ENCODE peak calls at places on chromosomes 3 and 15, in six cellular contexts. D is neuronal stem cell, Q is heart left ventricle, C is mucosa of descending colon, P is endodermal cell, R is mammary epithelial cell. W is an unnamed sample.

GRCh38 chr15:77064539-77065308 is 6.2 kb downstream of the TSPAN3 start:
- DNase-seq in D (no peak), Q (no peak), P (no peak), C (no peak), R (peak; percentile 79), W (no peak)

GRCh38 chr3:143306419-143306818 is 186.8 kb downstream of the CHST2 start:
- DNase-seq in D (no peak), C (peak; percentile 64), Q (no peak), R (peak; percentile 74), P (no peak), W (no peak)

GRCh38 chr3:120114981-120115380 is 20.7 kb upstream of the GSK3B start:
- DNase-seq in R (no peak), D (no peak), Q (no peak), C (no peak), P (no peak), W (no peak)

GRCh38 chr3:73530030-73530411 is 94.7 kb downstream of the PDZRN3 start:
- DNase-seq in P (no peak), Q (no peak), C (no peak), R (no peak), D (no peak), W (no peak)

GRCh38 chr15:90585863-90586262 is 56.1 kb downstream of the CRTC3 start:
- DNase-seq in R (no peak), Q (no peak), C (no peak), P (no peak), D (no peak), W (no peak)

GRCh38 chr15:22873204-22873701 is 34.8 kb downstream of the NIPA2 start:
- DNase-seq in P (peak; percentile 76), D (peak; percentile 15), R (no peak), Q (no peak), C (no peak), W (no peak)

GRCh38 chr3:148229107-148229506 is 468.6 kb upstream of the AGTR1 start:
- DNase-seq in C (no peak), D (no peak), Q (no peak), P (no peak), R (no peak), W (no peak)

GRCh38 chr15:77634266-77634962 is 1.7 kb upstream of the LINGO1 start:
- DNase-seq in D (peak; percentile 71), C (peak; percentile 75), P (peak; percentile 98), Q (peak; percentile 58), R (peak; percentile 42), W (peak; percentile 67)

GRCh38 chr3:39260957-39261356 is 18.9 kb downstream of the CX3CR1 start:
- DNase-seq in R (peak; percentile 89), P (no peak), Q (peak; percentile 92), C (peak; percentile 83), D (no peak), W (peak; percentile 85)

GRCh38 chr15:29914441-29915053 is 92.3 kb upstream of the TJP1 start:
- DNase-seq in Q (no peak), D (no peak), C (no peak), P (no peak), R (no peak), W (no peak)

GRCh38 chr3:122064318-122064717 is 9.2 kb downstream of the CD86 start:
- DNase-seq in D (no peak), R (no peak), C (no peak), P (no peak), Q (no peak), W (no peak)
- H3K4me3 ChIP-seq in D (no peak overlapping the region), R (no peak overlapping the region), C (no peak overlapping the region), P (no peak overlapping the region), Q (no peak overlapping the region), W (no peak overlapping the region)

GRCh38 chr15:58458076-58458475 is 26.3 kb downstream of the LIPC start:
- DNase-seq in R (no peak), P (no peak), D (no peak), C (no peak), Q (no peak), W (no peak)
- H3K4me1 ChIP-seq in R (peaks cover 33% of the 10 kb centered on the region), P (peaks cover 9% of the 10 kb centered on the region), D (peaks cover 4% of the 10 kb centered on the region), C (peaks cover 37% of the 10 kb centered on the region), Q (peaks cover 48% of the 10 kb centered on the region), W (peaks cover 7% of the 10 kb centered on the region)

GRCh38 chr3:140050977-140051957 is 116.3 kb downstream of the CLSTN2 start:
- DNase-seq in C (no peak), D (no peak), P (peak; percentile 70), Q (peak; percentile 24), R (peak; percentile 12), W (no peak)

GRCh38 chr3:140053794-140054193 is 118.8 kb downstream of the CLSTN2 start:
- DNase-seq in Q (no peak), R (no peak), C (no peak), P (no peak), D (no peak), W (no peak)

GRCh38 chr3:140053011-140053702 is 118.2 kb downstream of the CLSTN2 start:
- DNase-seq in C (peak; percentile 50), D (no peak), Q (no peak), R (no peak), P (no peak), W (no peak)

GRCh38 chr3:140055032-140055791 is 120.2 kb downstream of the CLSTN2 start:
- DNase-seq in Q (no peak), C (no peak), R (no peak), P (no peak), D (no peak), W (no peak)

DNA sequence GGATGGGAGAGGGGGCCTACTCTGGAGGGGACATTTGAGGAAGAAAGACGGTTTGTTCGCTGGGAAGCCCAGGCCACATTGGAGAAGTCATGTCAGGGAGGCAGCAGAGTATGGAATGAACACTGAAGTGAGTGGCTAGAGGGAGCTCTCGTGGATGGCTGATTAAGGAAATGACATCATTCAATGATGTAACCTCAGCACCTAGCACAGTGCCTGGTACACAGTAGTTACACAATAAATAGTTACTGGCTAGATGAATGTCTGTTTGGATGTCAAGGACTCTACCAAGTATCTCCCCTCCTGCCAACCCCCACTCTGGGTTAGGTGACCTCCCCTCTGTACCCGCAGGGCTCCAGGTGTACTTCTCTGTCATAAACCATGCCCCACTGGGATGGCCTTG is 121.1 kb downstream of the CLSTN2 start:
- DNase-seq in P (no peak), R (no peak), C (no peak), D (no peak), Q (no peak), W (no peak)
- H3K4me3 ChIP-seq in P (no peak overlapping the region), R (no peak overlapping the region), C (no peak overlapping the region), D (no peak overlapping the region), Q (no peak overlapping the region), W (no peak overlapping the region)

GRCh38 chr15:67133026-67133425 is 67.6 kb downstream of the SMAD3 start:
- DNase-seq in Q (no peak), P (peak; percentile 31), D (no peak), R (no peak), C (no peak), W (no peak)

GRCh38 chr15:67135494-67135893 is 70.1 kb downstream of the SMAD3 start:
- DNase-seq in D (no peak), P (peak; percentile 22), R (no peak), C (no peak), Q (no peak), W (no peak)

GRCh38 chr15:67132276-67132675 is 66.9 kb downstream of the SMAD3 start:
- DNase-seq in D (no peak), R (no peak), P (peak; percentile 37), C (no peak), Q (no peak), W (no peak)

GRCh38 chr15:67134577-67135492 is 69.4 kb downstream of the SMAD3 start:
- DNase-seq in C (no peak), P (peak; percentile 63), D (no peak), Q (no peak), R (no peak), W (no peak)

GRCh38 chr15:67133738-67134576 is 68.6 kb downstream of the SMAD3 start:
- DNase-seq in C (no peak), P (no peak), D (peak; percentile 51), Q (peak; percentile 50), R (peak; percentile 68), W (no peak)
- H3K4me1 ChIP-seq in C (peaks cover 24% of the 10 kb centered on the region), P (peaks cover 30% of the 10 kb centered on the region), D (peaks cover 44% of the 10 kb centered on the region), Q (peaks cover 61% of the 10 kb centered on the region), R (peaks cover 31% of the 10 kb centered on the region), W (peaks cover 99% of the 10 kb centered on the region)

GRCh38 chr3:141273700-141274410 is 42.2 kb downstream of the PXYLP1 start:
- DNase-seq in R (no peak), Q (no peak), C (no peak), P (no peak), D (no peak), W (no peak)
- H3K4me3 ChIP-seq in R (no peak overlapping the region), Q (no peak overlapping the region), C (no peak overlapping the region), P (no peak overlapping the region), D (no peak overlapping the region), W (no peak overlapping the region)